ENCODE peak calls at places on chromosomes 5 and 9, in nine cellular contexts. L is NT2/D1; W is GM12891; C is RWPE2; Q is activated CD8-positive, alpha-beta memory T cell treated with anti-CD3 and anti-CD28 coated beads for 48 hours; A is lower leg skin; G is kidney tubule cell; J is H4; H is HEK293T. D is an unnamed sample.

GRCh38 chr5:156394642-156395393 is 67.9 kb downstream of the SGCD start:
- DNase-seq in L (no peak), W (no peak), C (no peak), Q (no peak), A (no peak), G (no peak), J (no peak), H (no peak), D (no peak)

GRCh38 chr9:73148447-73148937 is 3.2 kb upstream of the ANXA1 start:
- DNase-seq in L (no peak), W (no peak), C (no peak), Q (no peak), A (no peak), G (no peak), J (no peak), H (no peak), D (no peak)

GRCh38 chr5:172902497-172903472 is 56.4 kb upstream of the RPL26L1 start:
- DNase-seq in L (no peak), W (no peak), C (peak), Q (no peak), A (no peak), G (peak), J (peak), H (peak), D (peak)

GRCh38 chr5:107486489-107486888 is 184.2 kb downstream of the EFNA5 start:
- DNase-seq in L (no peak), W (no peak), C (no peak), Q (no peak), A (no peak), G (peak), J (no peak), H (no peak), D (no peak)

GRCh38 chr9:134415026-134415425 is 88.8 kb downstream of the RXRA start:
- DNase-seq in L (no peak), W (no peak), C (no peak), Q (no peak), A (no peak), G (no peak), J (no peak), H (no peak), D (no peak)

GRCh38 chr5:32331217-32331926 is 18.6 kb upstream of the MTMR12 start:
- DNase-seq in L (no peak), W (no peak), C (no peak), Q (no peak), A (peak), G (no peak), J (no peak), H (no peak), D (no peak)

GRCh38 chr5:120386981-120387380 is 77.1 kb upstream of the PRR16 start:
- DNase-seq in L (no peak), W (no peak), C (no peak), Q (no peak), A (no peak), G (no peak), J (no peak), H (no peak), D (no peak)

GRCh38 chr9:4320021-4320420 is 20.2 kb upstream of the GLIS3 start:
- DNase-seq in L (no peak), W (no peak), C (no peak), Q (no peak), A (no peak), G (no peak), J (no peak), H (no peak), D (no peak)

GRCh38 chr9:137295313-137296213 is 6.5 kb downstream of the NRARP start:
- DNase-seq in L (no peak), W (peak), C (no peak), Q (no peak), A (no peak), G (peak), J (no peak), H (peak), D (peak)

GRCh38 chr5:64612349-64612961 is 77.8 kb upstream of the SHISAL2B start:
- DNase-seq in L (peak), W (no peak), C (no peak), Q (no peak), A (no peak), G (peak), J (peak), H (peak), D (peak)

GRCh38 chr5:132497488-132497997 is 7.0 kb upstream of the IRF1 start:
- DNase-seq in L (no peak), W (no peak), C (peak), Q (no peak), A (peak), G (peak), J (peak), H (no peak), D (no peak)

GRCh38 chr5:42612997-42613396 is 143.6 kb upstream of the CCDC152 start:
- DNase-seq in L (no peak), W (no peak), C (no peak), Q (no peak), A (no peak), G (no peak), J (peak), H (no peak), D (no peak)

GRCh38 chr9:97571664-97572063 is 61.5 kb downstream of the TSTD2 start:
- DNase-seq in L (no peak), W (no peak), C (no peak), Q (no peak), A (peak), G (no peak), J (no peak), H (no peak), D (no peak)

GRCh38 chr5:139401546-139401945 is 2.3 kb downstream of the SPATA24 start:
- DNase-seq in L (no peak), W (no peak), C (no peak), Q (no peak), A (no peak), G (no peak), J (no peak), H (no peak), D (no peak)

GRCh38 chr5:34915856-34916192 is 313 bp downstream of the BRIX1 start:
- DNase-seq in L (no peak), W (no peak), C (no peak), Q (no peak), A (no peak), G (no peak), J (no peak), H (no peak), D (no peak)

GRCh38 chr5:136113606-136114005 is 19.0 kb upstream of the SMAD5 start:
- DNase-seq in L (no peak), W (no peak), C (no peak), Q (no peak), A (no peak), G (no peak), J (no peak), H (no peak), D (no peak)

GRCh38 chr5:139686919-139687421 is 38.8 kb downstream of the CXXC5 start:
- DNase-seq in L (no peak), W (no peak), C (no peak), Q (no peak), A (no peak), G (no peak), J (no peak), H (no peak), D (no peak)

GRCh38 chr5:172144931-172145869 is 42.8 kb downstream of the STK10 start:
- DNase-seq in L (no peak), W (no peak), C (peak), Q (no peak), A (no peak), G (no peak), J (no peak), H (no peak), D (peak)

GRCh38 chr5:37954561-37954960 is 114.7 kb upstream of the GDNF start:
- DNase-seq in L (no peak), W (no peak), C (no peak), Q (no peak), A (no peak), G (no peak), J (no peak), H (no peak), D (no peak)

GRCh38 chr9:123414226-123414625 is 58.2 kb downstream of the CRB2 start:
- DNase-seq in L (no peak), W (no peak), C (no peak), Q (no peak), A (no peak), G (no peak), J (no peak), H (no peak), D (no peak)

GRCh38 chr9:69496803-69497450 is 171.9 kb downstream of the ENTREP1 start:
- DNase-seq in L (no peak), W (no peak), C (no peak), Q (no peak), A (no peak), G (no peak), J (no peak), H (no peak), D (no peak)

GRCh38 chr5:142677212-142677611 is 8.7 kb downstream of the FGF1 start:
- DNase-seq in L (no peak), W (no peak), C (no peak), Q (no peak), A (no peak), G (peak), J (no peak), H (no peak), D (no peak)

GRCh38 chr9:127489471-127490115 is 38.3 kb downstream of the LRSAM1 start:
- DNase-seq in L (peak), W (no peak), C (no peak), Q (no peak), A (no peak), G (no peak), J (no peak), H (peak), D (no peak)

GRCh38 chr5:36879274-36880033 is 2.9 kb downstream of the NIPBL start:
- DNase-seq in L (no peak), W (no peak), C (no peak), Q (no peak), A (no peak), G (no peak), J (no peak), H (no peak), D (no peak)

GRCh38 chr5:150034677-150035076 is 34.1 kb downstream of the HMGXB3 start:
- DNase-seq in L (no peak), W (no peak), C (no peak), Q (no peak), A (no peak), G (peak), J (no peak), H (no peak), D (no peak)

GRCh38 chr5:40260351-40260750 is 419.4 kb upstream of the PTGER4 start:
- DNase-seq in L (no peak), W (no peak), C (no peak), Q (no peak), A (no peak), G (no peak), J (no peak), H (no peak), D (no peak)

GRCh38 chr5:124090115-124090514 is 578.1 kb downstream of the CSNK1G3 start:
- DNase-seq in L (no peak), W (no peak), C (no peak), Q (no peak), A (no peak), G (no peak), J (no peak), H (no peak), D (no peak)

GRCh38 chr9:74309654-74310053 is 187.5 kb upstream of the RORB start:
- DNase-seq in L (no peak), W (no peak), C (no peak), Q (no peak), A (no peak), G (no peak), J (no peak), H (no peak), D (no peak)

GRCh38 chr5:151740958-151741373 is 17.5 kb downstream of the ATOX1 start:
- DNase-seq in L (no peak), W (no peak), C (no peak), Q (no peak), A (no peak), G (peak), J (no peak), H (no peak), D (no peak)

GRCh38 chr5:171629221-171630005 is 156.2 kb upstream of the SMIM23 start:
- DNase-seq in L (no peak), W (no peak), C (no peak), Q (no peak), A (peak), G (no peak), J (peak), H (no peak), D (no peak)

GRCh38 chr9:120439147-120439546 is 140.8 kb downstream of the CDK5RAP2 start:
- DNase-seq in L (peak), W (no peak), C (no peak), Q (no peak), A (no peak), G (peak), J (peak), H (peak), D (peak)

GRCh38 chr9:133689151-133689763 is 48.9 kb downstream of the SARDH start:
- DNase-seq in L (no peak), W (no peak), C (no peak), Q (no peak), A (no peak), G (no peak), J (no peak), H (no peak), D (no peak)

GRCh38 chr5:54667136-54667535 is 149.6 kb downstream of the SNX18 start:
- DNase-seq in L (no peak), W (no peak), C (no peak), Q (no peak), A (no peak), G (no peak), J (no peak), H (no peak), D (no peak)